ENCODE peak calls at places on chromosomes 11 and 22, in eight cellular contexts. One of them, this sample, is unnamed.

GRCh38 chr11:31641477-31642062 is 132.0 kb downstream of the ELP4 start:
- DNase-seq in brain pericyte: no peak
- DNase-seq in activated T-cell treated with anti-CD3 and anti-CD28 coated beads for 4 hours: no peak
- DNase-seq in AG08395: peak
- DNase-seq in activated CD4-positive, CD25-positive, alpha-beta regulatory T cell: no peak
- DNase-seq in NCI-H1417: peak
- DNase-seq in activated CD8-positive, alpha-beta memory T cell treated with anti-CD3 and anti-CD28 coated beads, Interleukin-2, amount 50 U/mL, for 48 hours: no peak
- DNase-seq in WERI-Rb-1: peak
- DNase-seq in this sample: no peak

GRCh38 chr11:64178203-64178602 is 7.8 kb upstream of the STIP1 start:
- DNase-seq in NCI-H1417: no peak
- DNase-seq in brain pericyte: no peak
- DNase-seq in activated CD8-positive, alpha-beta memory T cell treated with anti-CD3 and anti-CD28 coated beads, Interleukin-2, amount 50 U/mL, for 48 hours: no peak
- DNase-seq in activated T-cell treated with anti-CD3 and anti-CD28 coated beads for 4 hours: no peak
- DNase-seq in WERI-Rb-1: no peak
- DNase-seq in AG08395: no peak
- DNase-seq in activated CD4-positive, CD25-positive, alpha-beta regulatory T cell: no peak
- DNase-seq in this sample: no peak

GRCh38 chr11:78851883-78852586 is 277.4 kb upstream of the NARS2 start:
- DNase-seq in WERI-Rb-1: no peak
- DNase-seq in activated CD4-positive, CD25-positive, alpha-beta regulatory T cell: no peak
- DNase-seq in AG08395: no peak
- DNase-seq in NCI-H1417: peak
- DNase-seq in activated CD8-positive, alpha-beta memory T cell treated with anti-CD3 and anti-CD28 coated beads, Interleukin-2, amount 50 U/mL, for 48 hours: no peak
- DNase-seq in activated T-cell treated with anti-CD3 and anti-CD28 coated beads for 4 hours: no peak
- DNase-seq in brain pericyte: no peak
- DNase-seq in this sample: no peak

GRCh38 chr11:28619870-28620540 is 511.8 kb downstream of the METTL15 start:
- DNase-seq in brain pericyte: no peak
- DNase-seq in activated CD4-positive, CD25-positive, alpha-beta regulatory T cell: no peak
- DNase-seq in AG08395: no peak
- DNase-seq in WERI-Rb-1: no peak
- DNase-seq in activated CD8-positive, alpha-beta memory T cell treated with anti-CD3 and anti-CD28 coated beads, Interleukin-2, amount 50 U/mL, for 48 hours: no peak
- DNase-seq in NCI-H1417: no peak
- DNase-seq in activated T-cell treated with anti-CD3 and anti-CD28 coated beads for 4 hours: no peak
- DNase-seq in this sample: no peak

GRCh38 chr11:35146074-35146521 is 7.1 kb downstream of the CD44 start:
- DNase-seq in WERI-Rb-1: no peak
- DNase-seq in brain pericyte: no peak
- DNase-seq in NCI-H1417: no peak
- DNase-seq in activated T-cell treated with anti-CD3 and anti-CD28 coated beads for 4 hours: peak
- DNase-seq in AG08395: no peak
- DNase-seq in activated CD4-positive, CD25-positive, alpha-beta regulatory T cell: peak
- DNase-seq in activated CD8-positive, alpha-beta memory T cell treated with anti-CD3 and anti-CD28 coated beads, Interleukin-2, amount 50 U/mL, for 48 hours: peak
- DNase-seq in this sample: no peak

GRCh38 chr11:1765871-1766718 is 2.4 kb upstream of the CTSD start:
- DNase-seq in activated CD4-positive, CD25-positive, alpha-beta regulatory T cell: no peak
- DNase-seq in AG08395: no peak
- DNase-seq in activated CD8-positive, alpha-beta memory T cell treated with anti-CD3 and anti-CD28 coated beads, Interleukin-2, amount 50 U/mL, for 48 hours: no peak
- DNase-seq in WERI-Rb-1: no peak
- DNase-seq in NCI-H1417: no peak
- DNase-seq in brain pericyte: no peak
- DNase-seq in activated T-cell treated with anti-CD3 and anti-CD28 coated beads for 4 hours: no peak
- DNase-seq in this sample: no peak

GRCh38 chr22:41094036-41094435 is 1.6 kb downstream of the EP300 start:
- DNase-seq in activated CD8-positive, alpha-beta memory T cell treated with anti-CD3 and anti-CD28 coated beads, Interleukin-2, amount 50 U/mL, for 48 hours: no peak
- DNase-seq in brain pericyte: no peak
- DNase-seq in WERI-Rb-1: peak
- DNase-seq in NCI-H1417: peak
- DNase-seq in AG08395: peak
- DNase-seq in activated CD4-positive, CD25-positive, alpha-beta regulatory T cell: no peak
- DNase-seq in activated T-cell treated with anti-CD3 and anti-CD28 coated beads for 4 hours: peak
- DNase-seq in this sample: no peak

GRCh38 chr11:100827934-100828661 is 141.0 kb downstream of the ARHGAP42 start:
- DNase-seq in brain pericyte: peak
- DNase-seq in activated CD4-positive, CD25-positive, alpha-beta regulatory T cell: no peak
- DNase-seq in NCI-H1417: peak
- DNase-seq in activated CD8-positive, alpha-beta memory T cell treated with anti-CD3 and anti-CD28 coated beads, Interleukin-2, amount 50 U/mL, for 48 hours: no peak
- DNase-seq in activated T-cell treated with anti-CD3 and anti-CD28 coated beads for 4 hours: no peak
- DNase-seq in WERI-Rb-1: peak
- DNase-seq in AG08395: no peak
- DNase-seq in this sample: no peak

GRCh38 chr22:39489094-39490068 is 12.7 kb upstream of the MIEF1 start:
- DNase-seq in AG08395: no peak
- DNase-seq in activated T-cell treated with anti-CD3 and anti-CD28 coated beads for 4 hours: no peak
- DNase-seq in WERI-Rb-1: no peak
- DNase-seq in activated CD8-positive, alpha-beta memory T cell treated with anti-CD3 and anti-CD28 coated beads, Interleukin-2, amount 50 U/mL, for 48 hours: no peak
- DNase-seq in brain pericyte: no peak
- DNase-seq in NCI-H1417: no peak
- DNase-seq in activated CD4-positive, CD25-positive, alpha-beta regulatory T cell: no peak
- DNase-seq in this sample: no peak

GRCh38 chr11:12512826-12513395 is 135.5 kb downstream of the PARVA start:
- DNase-seq in activated CD4-positive, CD25-positive, alpha-beta regulatory T cell: no peak
- DNase-seq in activated CD8-positive, alpha-beta memory T cell treated with anti-CD3 and anti-CD28 coated beads, Interleukin-2, amount 50 U/mL, for 48 hours: no peak
- DNase-seq in WERI-Rb-1: no peak
- DNase-seq in AG08395: no peak
- DNase-seq in brain pericyte: no peak
- DNase-seq in activated T-cell treated with anti-CD3 and anti-CD28 coated beads for 4 hours: no peak
- DNase-seq in NCI-H1417: no peak
- DNase-seq in this sample: no peak

GRCh38 chr22:31279821-31280496 is 12.3 kb downstream of the PIK3IP1 start:
- DNase-seq in brain pericyte: no peak
- DNase-seq in NCI-H1417: no peak
- DNase-seq in activated CD8-positive, alpha-beta memory T cell treated with anti-CD3 and anti-CD28 coated beads, Interleukin-2, amount 50 U/mL, for 48 hours: no peak
- DNase-seq in activated CD4-positive, CD25-positive, alpha-beta regulatory T cell: no peak
- DNase-seq in activated T-cell treated with anti-CD3 and anti-CD28 coated beads for 4 hours: no peak
- DNase-seq in WERI-Rb-1: no peak
- DNase-seq in AG08395: no peak
- DNase-seq in this sample: no peak

GRCh38 chr11:100739636-100740035 is 52.5 kb downstream of the ARHGAP42 start:
- DNase-seq in WERI-Rb-1: no peak
- DNase-seq in activated T-cell treated with anti-CD3 and anti-CD28 coated beads for 4 hours: no peak
- DNase-seq in AG08395: peak
- DNase-seq in NCI-H1417: no peak
- DNase-seq in activated CD8-positive, alpha-beta memory T cell treated with anti-CD3 and anti-CD28 coated beads, Interleukin-2, amount 50 U/mL, for 48 hours: no peak
- DNase-seq in activated CD4-positive, CD25-positive, alpha-beta regulatory T cell: no peak
- DNase-seq in brain pericyte: peak
- DNase-seq in this sample: no peak

GRCh38 chr11:70779433-70780245 is 381.3 kb downstream of the CTTN start:
- DNase-seq in NCI-H1417: no peak
- DNase-seq in activated CD4-positive, CD25-positive, alpha-beta regulatory T cell: no peak
- DNase-seq in activated CD8-positive, alpha-beta memory T cell treated with anti-CD3 and anti-CD28 coated beads, Interleukin-2, amount 50 U/mL, for 48 hours: no peak
- DNase-seq in activated T-cell treated with anti-CD3 and anti-CD28 coated beads for 4 hours: no peak
- DNase-seq in AG08395: no peak
- DNase-seq in brain pericyte: no peak
- DNase-seq in WERI-Rb-1: no peak
- DNase-seq in this sample: no peak

GRCh38 chr11:118909619-118910308 is 16.0 kb downstream of the BCL9L start:
- DNase-seq in WERI-Rb-1: no peak
- DNase-seq in activated T-cell treated with anti-CD3 and anti-CD28 coated beads for 4 hours: no peak
- DNase-seq in activated CD4-positive, CD25-positive, alpha-beta regulatory T cell: no peak
- DNase-seq in activated CD8-positive, alpha-beta memory T cell treated with anti-CD3 and anti-CD28 coated beads, Interleukin-2, amount 50 U/mL, for 48 hours: no peak
- DNase-seq in AG08395: no peak
- DNase-seq in brain pericyte: no peak
- DNase-seq in NCI-H1417: no peak
- DNase-seq in this sample: no peak

GRCh38 chr22:39234157-39234793 is 10.5 kb downstream of the PDGFB start:
- DNase-seq in brain pericyte: no peak
- DNase-seq in activated CD4-positive, CD25-positive, alpha-beta regulatory T cell: no peak
- DNase-seq in activated T-cell treated with anti-CD3 and anti-CD28 coated beads for 4 hours: no peak
- DNase-seq in AG08395: no peak
- DNase-seq in activated CD8-positive, alpha-beta memory T cell treated with anti-CD3 and anti-CD28 coated beads, Interleukin-2, amount 50 U/mL, for 48 hours: no peak
- DNase-seq in WERI-Rb-1: no peak
- DNase-seq in NCI-H1417: no peak
- DNase-seq in this sample: peak

GRCh38 chr11:23932485-23932898 is 564.4 kb upstream of the LUZP2 start:
- DNase-seq in activated CD4-positive, CD25-positive, alpha-beta regulatory T cell: no peak
- DNase-seq in activated T-cell treated with anti-CD3 and anti-CD28 coated beads for 4 hours: no peak
- DNase-seq in NCI-H1417: no peak
- DNase-seq in activated CD8-positive, alpha-beta memory T cell treated with anti-CD3 and anti-CD28 coated beads, Interleukin-2, amount 50 U/mL, for 48 hours: no peak
- DNase-seq in WERI-Rb-1: no peak
- DNase-seq in brain pericyte: no peak
- DNase-seq in AG08395: no peak
- DNase-seq in this sample: no peak

GRCh38 chr11:77080643-77081210 is 14.0 kb downstream of the CAPN5 start:
- DNase-seq in brain pericyte: no peak
- DNase-seq in WERI-Rb-1: no peak
- DNase-seq in AG08395: peak
- DNase-seq in activated CD4-positive, CD25-positive, alpha-beta regulatory T cell: no peak
- DNase-seq in activated T-cell treated with anti-CD3 and anti-CD28 coated beads for 4 hours: no peak
- DNase-seq in activated CD8-positive, alpha-beta memory T cell treated with anti-CD3 and anti-CD28 coated beads, Interleukin-2, amount 50 U/mL, for 48 hours: no peak
- DNase-seq in NCI-H1417: no peak
- DNase-seq in this sample: no peak

GRCh38 chr11:9858822-9859221 is 194.9 kb downstream of the SWAP70 start:
- DNase-seq in activated T-cell treated with anti-CD3 and anti-CD28 coated beads for 4 hours: no peak
- DNase-seq in activated CD4-positive, CD25-positive, alpha-beta regulatory T cell: no peak
- DNase-seq in AG08395: no peak
- DNase-seq in NCI-H1417: peak
- DNase-seq in WERI-Rb-1: no peak
- DNase-seq in activated CD8-positive, alpha-beta memory T cell treated with anti-CD3 and anti-CD28 coated beads, Interleukin-2, amount 50 U/mL, for 48 hours: no peak
- DNase-seq in brain pericyte: no peak
- DNase-seq in this sample: no peak

GRCh38 chr11:8810331-8811301 is 100.4 kb upstream of the AKIP1 start:
- DNase-seq in activated T-cell treated with anti-CD3 and anti-CD28 coated beads for 4 hours: no peak
- DNase-seq in activated CD8-positive, alpha-beta memory T cell treated with anti-CD3 and anti-CD28 coated beads, Interleukin-2, amount 50 U/mL, for 48 hours: no peak
- DNase-seq in NCI-H1417: peak
- DNase-seq in brain pericyte: peak
- DNase-seq in activated CD4-positive, CD25-positive, alpha-beta regulatory T cell: no peak
- DNase-seq in AG08395: peak
- DNase-seq in WERI-Rb-1: peak
- DNase-seq in this sample: peak

GRCh38 chr22:24582111-24582814 is 10.6 kb downstream of the LRRC75B start:
- DNase-seq in AG08395: no peak
- DNase-seq in brain pericyte: no peak
- DNase-seq in NCI-H1417: no peak
- DNase-seq in WERI-Rb-1: no peak
- DNase-seq in activated CD4-positive, CD25-positive, alpha-beta regulatory T cell: no peak
- DNase-seq in activated T-cell treated with anti-CD3 and anti-CD28 coated beads for 4 hours: no peak
- DNase-seq in activated CD8-positive, alpha-beta memory T cell treated with anti-CD3 and anti-CD28 coated beads, Interleukin-2, amount 50 U/mL, for 48 hours: no peak
- DNase-seq in this sample: no peak

GRCh38 chr11:13415201-13415600 is 47.8 kb downstream of the BTBD10 start:
- DNase-seq in AG08395: no peak
- DNase-seq in brain pericyte: no peak
- DNase-seq in activated T-cell treated with anti-CD3 and anti-CD28 coated beads for 4 hours: no peak
- DNase-seq in activated CD8-positive, alpha-beta memory T cell treated with anti-CD3 and anti-CD28 coated beads, Interleukin-2, amount 50 U/mL, for 48 hours: no peak
- DNase-seq in WERI-Rb-1: no peak
- DNase-seq in NCI-H1417: no peak
- DNase-seq in activated CD4-positive, CD25-positive, alpha-beta regulatory T cell: no peak
- DNase-seq in this sample: no peak

GRCh38 chr11:6219359-6219758 is 14.0 kb downstream of the C11orf42 start:
- DNase-seq in activated CD4-positive, CD25-positive, alpha-beta regulatory T cell: no peak
- DNase-seq in activated T-cell treated with anti-CD3 and anti-CD28 coated beads for 4 hours: no peak
- DNase-seq in WERI-Rb-1: no peak
- DNase-seq in AG08395: peak
- DNase-seq in activated CD8-positive, alpha-beta memory T cell treated with anti-CD3 and anti-CD28 coated beads, Interleukin-2, amount 50 U/mL, for 48 hours: no peak
- DNase-seq in NCI-H1417: no peak
- DNase-seq in brain pericyte: no peak
- DNase-seq in this sample: no peak

GRCh38 chr11:45319077-45319476 is 32.9 kb upstream of the SYT13 start:
- DNase-seq in brain pericyte: no peak
- DNase-seq in activated CD8-positive, alpha-beta memory T cell treated with anti-CD3 and anti-CD28 coated beads, Interleukin-2, amount 50 U/mL, for 48 hours: no peak
- DNase-seq in AG08395: no peak
- DNase-seq in WERI-Rb-1: no peak
- DNase-seq in activated CD4-positive, CD25-positive, alpha-beta regulatory T cell: no peak
- DNase-seq in NCI-H1417: no peak
- DNase-seq in activated T-cell treated with anti-CD3 and anti-CD28 coated beads for 4 hours: no peak
- DNase-seq in this sample: no peak

GRCh38 chr22:22103078-22103593 is 120.5 kb upstream of the TOP3B start:
- DNase-seq in activated CD8-positive, alpha-beta memory T cell treated with anti-CD3 and anti-CD28 coated beads, Interleukin-2, amount 50 U/mL, for 48 hours: peak
- DNase-seq in NCI-H1417: no peak
- DNase-seq in AG08395: peak
- DNase-seq in WERI-Rb-1: peak
- DNase-seq in activated CD4-positive, CD25-positive, alpha-beta regulatory T cell: no peak
- DNase-seq in brain pericyte: no peak
- DNase-seq in activated T-cell treated with anti-CD3 and anti-CD28 coated beads for 4 hours: no peak
- DNase-seq in this sample: no peak

GRCh38 chr22:48633996-48634836 is 1193.5 kb downstream of the BRD1 start:
- DNase-seq in activated CD4-positive, CD25-positive, alpha-beta regulatory T cell: no peak
- DNase-seq in activated T-cell treated with anti-CD3 and anti-CD28 coated beads for 4 hours: no peak
- DNase-seq in activated CD8-positive, alpha-beta memory T cell treated with anti-CD3 and anti-CD28 coated beads, Interleukin-2, amount 50 U/mL, for 48 hours: no peak
- DNase-seq in AG08395: no peak
- DNase-seq in brain pericyte: no peak
- DNase-seq in NCI-H1417: no peak
- DNase-seq in WERI-Rb-1: no peak
- DNase-seq in this sample: no peak

GRCh38 chr22:44386386-44387035 is 73.8 kb upstream of the SHISAL1 start:
- DNase-seq in NCI-H1417: no peak
- DNase-seq in activated CD8-positive, alpha-beta memory T cell treated with anti-CD3 and anti-CD28 coated beads, Interleukin-2, amount 50 U/mL, for 48 hours: no peak
- DNase-seq in WERI-Rb-1: no peak
- DNase-seq in activated T-cell treated with anti-CD3 and anti-CD28 coated beads for 4 hours: no peak
- DNase-seq in activated CD4-positive, CD25-positive, alpha-beta regulatory T cell: no peak
- DNase-seq in AG08395: no peak
- DNase-seq in brain pericyte: no peak
- DNase-seq in this sample: no peak

GRCh38 chr11:62324738-62325556 is 12.3 kb upstream of the ASRGL1 start:
- DNase-seq in brain pericyte: no peak
- DNase-seq in NCI-H1417: peak
- DNase-seq in activated CD8-positive, alpha-beta memory T cell treated with anti-CD3 and anti-CD28 coated beads, Interleukin-2, amount 50 U/mL, for 48 hours: peak
- DNase-seq in WERI-Rb-1: peak
- DNase-seq in AG08395: peak
- DNase-seq in activated CD4-positive, CD25-positive, alpha-beta regulatory T cell: no peak
- DNase-seq in activated T-cell treated with anti-CD3 and anti-CD28 coated beads for 4 hours: peak
- DNase-seq in this sample: no peak

GRCh38 chr11:33769542-33769941 is 4.8 kb downstream of the FBXO3 start:
- DNase-seq in activated T-cell treated with anti-CD3 and anti-CD28 coated beads for 4 hours: no peak
- DNase-seq in AG08395: no peak
- DNase-seq in brain pericyte: no peak
- DNase-seq in NCI-H1417: no peak
- DNase-seq in activated CD8-positive, alpha-beta memory T cell treated with anti-CD3 and anti-CD28 coated beads, Interleukin-2, amount 50 U/mL, for 48 hours: no peak
- DNase-seq in activated CD4-positive, CD25-positive, alpha-beta regulatory T cell: no peak
- DNase-seq in WERI-Rb-1: no peak
- DNase-seq in this sample: no peak

GRCh38 chr11:58390551-58391063 is 16.1 kb downstream of the OR5B3 start:
- DNase-seq in activated T-cell treated with anti-CD3 and anti-CD28 coated beads for 4 hours: no peak
- DNase-seq in WERI-Rb-1: no peak
- DNase-seq in activated CD8-positive, alpha-beta memory T cell treated with anti-CD3 and anti-CD28 coated beads, Interleukin-2, amount 50 U/mL, for 48 hours: no peak
- DNase-seq in NCI-H1417: no peak
- DNase-seq in activated CD4-positive, CD25-positive, alpha-beta regulatory T cell: no peak
- DNase-seq in AG08395: no peak
- DNase-seq in brain pericyte: no peak
- DNase-seq in this sample: no peak

GRCh38 chr22:32494971-32495370 is 20.4 kb downstream of the FBXO7 start:
- DNase-seq in NCI-H1417: no peak
- DNase-seq in brain pericyte: no peak
- DNase-seq in AG08395: no peak
- DNase-seq in WERI-Rb-1: no peak
- DNase-seq in activated CD4-positive, CD25-positive, alpha-beta regulatory T cell: no peak
- DNase-seq in activated T-cell treated with anti-CD3 and anti-CD28 coated beads for 4 hours: no peak
- DNase-seq in activated CD8-positive, alpha-beta memory T cell treated with anti-CD3 and anti-CD28 coated beads, Interleukin-2, amount 50 U/mL, for 48 hours: no peak
- DNase-seq in this sample: no peak

This sample was measured in uterus.